ENCODE peak calls at places on chromosomes 2 and 18, in six cellular contexts. Z is esophagus squamous epithelium, K is GM12878, E is heart left ventricle, S is HepG2, A is breast epithelium. Y is an unnamed sample.

GRCh38 chr2:23287250-23287704 is 97.7 kb upstream of the KLHL29 start:
- DNase-seq in Z (no peak), K (no peak), E (no peak), S (no peak), A (peak; percentile 68), Y (no peak)

GRCh38 chr2:28349546-28350165 is 43.0 kb upstream of the FOSL2 start:
- DNase-seq in Z (no peak), K (no peak), E (no peak), S (no peak), A (no peak), Y (no peak)

GRCh38 chr18:62669225-62669624 is 46.1 kb upstream of the PHLPP1 start:
- DNase-seq in Z (no peak), K (no peak), E (no peak), S (no peak), A (no peak), Y (no peak)

GRCh38 chr2:105032476-105032875 is 5.4 kb upstream of the MRPS9 start:
- DNase-seq in Z (no peak), K (no peak), E (no peak), S (no peak), A (no peak), Y (no peak)

GRCh38 chr2:231674587-231675334 is 33.6 kb upstream of the PTMA start:
- DNase-seq in Z (no peak), K (no peak), E (peak; percentile 76), S (peak; percentile 69), A (no peak), Y (peak; percentile 83)

GRCh38 chr2:39733070-39733674 is 45.9 kb downstream of the THUMPD2 start:
- DNase-seq in Z (no peak), K (no peak), E (no peak), S (no peak), A (no peak), Y (no peak)

GRCh38 chr2:108449410-108450200 is 599 bp downstream of the GCC2 start:
- DNase-seq in Z (no peak), K (no peak), E (no peak), S (peak; percentile 44), A (no peak), Y (peak; percentile 42)

GRCh38 chr2:17164550-17164949 is 353.7 kb downstream of the RAD51AP2 start:
- DNase-seq in Z (no peak), K (no peak), E (no peak), S (no peak), A (no peak), Y (no peak)

GRCh38 chr2:194345347-194345746 is 1311.7 kb upstream of the SLC39A10 start:
- DNase-seq in Z (no peak), K (no peak), E (no peak), S (no peak), A (no peak), Y (no peak)

GRCh38 chr2:205725059-205725458 is 42.8 kb downstream of the NRP2 start:
- DNase-seq in Z (no peak), K (no peak), E (no peak), S (no peak), A (no peak), Y (no peak)

GRCh38 chr2:233137040-233137439 is 76.9 kb downstream of the INPP5D start:
- DNase-seq in Z (no peak), K (no peak), E (no peak), S (no peak), A (no peak), Y (no peak)

GRCh38 chr2:26880910-26881435 is 33.0 kb downstream of the DPYSL5 start:
- DNase-seq in Z (no peak), K (no peak), E (no peak), S (no peak), A (no peak), Y (no peak)
- H3K27me3 ChIP-seq in Z (no peaks in the 10 kb centered on the region), K (no peaks in the 10 kb centered on the region), E (peaks cover 5% of the 10 kb centered on the region), S (peaks cover 2% of the 10 kb centered on the region), A (peaks cover 6% of the 10 kb centered on the region), Y (no peaks in the 10 kb centered on the region)

DNA sequence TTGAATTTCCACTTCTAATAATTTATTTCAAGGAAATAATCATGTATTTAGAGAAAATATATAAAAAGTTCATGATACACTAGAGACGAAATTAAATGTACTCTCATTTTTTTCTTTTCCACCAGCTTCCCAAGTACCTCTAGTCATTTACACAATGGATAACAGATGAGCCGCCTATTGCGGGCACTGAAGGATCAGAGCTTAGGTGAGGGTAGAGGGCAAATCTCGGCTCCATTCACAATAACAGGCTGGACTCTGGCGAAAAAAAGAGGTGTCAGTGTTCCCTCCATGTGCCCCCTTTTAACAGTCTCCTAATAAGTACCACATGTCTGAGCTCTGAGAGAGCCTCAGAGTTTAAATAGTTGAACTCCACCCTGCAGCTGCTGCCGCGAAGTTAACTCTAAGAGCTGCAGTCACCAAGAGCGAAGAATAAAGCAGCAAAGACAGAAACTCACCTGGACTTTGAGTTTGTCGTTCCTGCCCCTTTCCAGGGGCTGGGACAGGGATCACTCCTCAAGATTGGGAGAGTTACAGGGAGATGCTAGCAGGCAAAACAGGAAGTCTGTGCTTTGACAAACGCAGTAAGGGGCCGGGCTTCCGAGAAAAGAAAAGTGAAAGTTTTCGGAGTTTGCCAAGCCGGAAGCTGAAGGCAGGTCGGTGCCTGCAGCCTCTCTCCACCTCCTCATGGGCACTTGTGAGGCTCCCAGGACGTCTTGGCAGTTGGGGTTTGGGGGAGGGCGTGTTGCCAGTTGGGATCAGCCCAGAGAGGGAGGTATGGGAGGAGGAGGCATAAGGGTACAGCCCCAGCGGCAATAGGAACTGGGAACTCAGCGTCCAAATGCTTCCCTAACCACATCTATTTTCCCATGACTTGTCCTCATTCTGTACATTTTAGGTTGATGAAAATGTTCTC is at the start of gene SP110:
- DNase-seq in Z (peak; percentile 39), K (peak; percentile 78), E (peak; percentile 82), S (peak; percentile 65), A (peak; percentile 94), Y (peak; percentile 86)
- TF ChIP-seq POLR2A in Z (peak; percentile 49), K (peak; percentile 91), E (no peak), S (peak; percentile 80), A (no peak), Y (peak; percentile 63)

GRCh38 chr18:22170421-22171262 is 1.3 kb downstream of the GATA6 start:
- DNase-seq in Z (no peak), K (no peak), E (peak; percentile 80), S (peak; percentile 13), A (peak; percentile 37), Y (peak; percentile 43)

GRCh38 chr18:22169889-22170420 is 566 bp downstream of the GATA6 start:
- DNase-seq in Z (no peak), K (no peak), E (peak; percentile 69), S (peak; percentile 7), A (no peak), Y (no peak)

GRCh38 chr18:22171839-22172582 is 2.6 kb downstream of the GATA6 start:
- DNase-seq in Z (no peak), K (no peak), E (no peak), S (no peak), A (no peak), Y (no peak)

GRCh38 chr18:22172594-22173049 is 3.2 kb downstream of the GATA6 start:
- DNase-seq in Z (no peak), K (no peak), E (no peak), S (no peak), A (no peak), Y (no peak)

DNA sequence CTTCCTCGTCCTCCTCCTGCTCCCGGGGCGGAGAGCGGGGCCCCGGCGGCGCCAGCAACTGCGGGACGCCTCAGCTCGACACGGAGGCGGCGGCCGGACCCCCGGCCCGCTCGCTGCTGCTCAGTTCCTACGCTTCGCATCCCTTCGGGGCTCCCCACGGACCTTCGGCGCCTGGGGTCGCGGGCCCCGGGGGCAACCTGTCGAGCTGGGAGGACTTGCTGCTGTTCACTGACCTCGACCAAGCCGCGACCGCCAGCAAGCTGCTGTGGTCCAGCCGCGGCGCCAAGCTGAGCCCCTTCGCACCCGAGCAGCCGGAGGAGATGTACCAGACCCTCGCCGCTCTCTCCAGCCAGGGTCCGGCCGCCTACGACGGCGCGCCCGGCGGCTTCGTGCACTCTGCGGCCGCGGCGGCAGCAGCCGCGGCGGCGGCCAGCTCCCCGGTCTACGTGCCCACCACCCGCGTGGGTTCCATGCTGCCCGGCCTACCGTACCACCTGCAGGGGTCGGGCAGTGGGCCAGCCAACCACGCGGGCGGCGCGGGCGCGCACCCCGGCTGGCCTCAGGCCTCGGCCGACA is 2.0 kb downstream of the GATA6 start:
- DNase-seq in Z (no peak), K (no peak), E (no peak), S (no peak), A (no peak), Y (no peak)
- H3K27me3 ChIP-seq in Z (peaks cover 40% of the 10 kb centered on the region), K (peaks cover 13% of the 10 kb centered on the region), E (peaks cover 19% of the 10 kb centered on the region), S (no peaks in the 10 kb centered on the region), A (peaks cover 26% of the 10 kb centered on the region), Y (peaks cover 98% of the 10 kb centered on the region)

GRCh38 chr2:230472619-230473018 is 56.6 kb downstream of the SP100 start:
- DNase-seq in Z (no peak), K (peak; percentile 34), E (no peak), S (no peak), A (no peak), Y (no peak)

GRCh38 chr2:230475143-230475542 is 59.1 kb downstream of the SP100 start:
- DNase-seq in Z (no peak), K (no peak), E (no peak), S (no peak), A (no peak), Y (no peak)

GRCh38 chr2:230471074-230471473 is 55.1 kb downstream of the SP100 start:
- DNase-seq in Z (no peak), K (peak; percentile 41), E (no peak), S (no peak), A (no peak), Y (no peak)

GRCh38 chr2:230473378-230473777 is 57.4 kb downstream of the SP100 start:
- DNase-seq in Z (no peak), K (no peak), E (no peak), S (no peak), A (no peak), Y (no peak)
- TF ChIP-seq POLR2A in Z (no peak), K (peak; percentile 29), E (no peak), S (no peak), A (no peak), Y (no peak)

GRCh38 chr18:25352629-25353005 is 651 bp upstream of the ZNF521 start:
- DNase-seq in Z (no peak), K (no peak), E (no peak), S (no peak), A (no peak), Y (no peak)

GRCh38 chr18:25350561-25351201 is 1.3 kb downstream of the ZNF521 start:
- DNase-seq in Z (no peak), K (no peak), E (peak; percentile 60), S (no peak), A (peak; percentile 39), Y (peak; percentile 12)

GRCh38 chr18:25351773-25352628 is at the start of gene ZNF521:
- DNase-seq in Z (peak; percentile 11), K (no peak), E (peak; percentile 89), S (peak; percentile 40), A (peak; percentile 83), Y (peak; percentile 78)

GRCh38 chr18:25349926-25350560 is 1.9 kb downstream of the ZNF521 start:
- DNase-seq in Z (no peak), K (no peak), E (peak; percentile 27), S (no peak), A (peak; percentile 21), Y (no peak)

DNA sequence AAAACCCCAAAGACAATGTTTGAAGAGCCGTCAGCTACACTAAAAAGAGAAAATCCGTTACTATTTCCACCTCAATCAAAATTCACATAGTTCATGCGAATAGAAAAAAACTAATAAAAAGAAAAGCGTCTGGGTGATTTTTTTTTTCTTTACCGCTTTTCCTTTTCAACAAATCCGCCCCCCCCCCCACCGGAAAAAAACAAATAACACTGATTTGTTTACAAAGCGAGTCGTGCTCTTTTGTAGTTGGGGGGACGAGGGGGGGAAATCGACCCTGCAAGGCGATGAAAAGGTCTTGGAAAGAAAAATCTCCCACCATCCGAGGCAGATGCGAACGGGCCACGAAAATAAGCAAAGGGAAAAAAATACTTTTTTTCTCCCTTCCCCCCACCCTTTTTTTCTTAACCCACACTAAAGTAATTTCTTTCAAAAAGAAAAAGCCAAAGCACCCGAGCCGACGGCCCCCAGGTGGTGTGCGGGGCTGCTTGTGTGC is 640 bp downstream of the ZNF521 start:
- DNase-seq in Z (no peak), K (no peak), E (peak; percentile 19), S (no peak), A (no peak), Y (no peak)
- H3K27me3 ChIP-seq in Z (peaks cover 6% of the 10 kb centered on the region), K (peaks cover 5% of the 10 kb centered on the region), E (no peaks in the 10 kb centered on the region), S (no peaks in the 10 kb centered on the region), A (no peaks in the 10 kb centered on the region), Y (peaks cover 91% of the 10 kb centered on the region)